ENCODE peak calls at places on chromosomes 13 and 19, in seven cellular contexts. W, C, B, T, X, G and H are unnamed samples.

GRCh38 chr13:98853791-98854191 is 101.3 kb upstream of the SLC15A1 start:
- DNase-seq in W (no peak), C (peak), B (no peak), T (no peak), X (peak), G (no peak), H (no peak)

GRCh38 chr19:41808663-41809566 is 12.5 kb downstream of the CEACAM3 start:
- DNase-seq in W (no peak), C (no peak), B (no peak), T (no peak), X (no peak), G (no peak), H (no peak)

GRCh38 chr13:110949116-110949515 is 34.2 kb upstream of the ANKRD10 start:
- DNase-seq in W (no peak), C (no peak), B (no peak), T (no peak), X (no peak), G (no peak), H (no peak)

GRCh38 chr19:39133431-39134270 is 8.1 kb downstream of the PAK4 start:
- DNase-seq in W (no peak), C (no peak), B (no peak), T (no peak), X (no peak), G (no peak), H (no peak)

GRCh38 chr13:112768795-112769411 is 79.1 kb downstream of the ATP11A start:
- DNase-seq in W (no peak), C (no peak), B (no peak), T (no peak), X (no peak), G (no peak), H (no peak)

GRCh38 chr13:20106751-20107150 is 54.1 kb downstream of the GJA3 start:
- DNase-seq in W (no peak), C (no peak), B (no peak), T (no peak), X (no peak), G (no peak), H (no peak)

GRCh38 chr13:69324109-69324886 is 783.3 kb upstream of the ATXN8OS start:
- DNase-seq in W (no peak), C (peak), B (no peak), T (no peak), X (peak), G (no peak), H (no peak)

GRCh38 chr19:13585512-13585911 is 79.2 kb upstream of the CACNA1A start:
- DNase-seq in W (no peak), C (no peak), B (no peak), T (no peak), X (no peak), G (no peak), H (no peak)

GRCh38 chr13:39895254-39895653 is 239.8 kb downstream of the COG6 start:
- DNase-seq in W (no peak), C (peak), B (no peak), T (no peak), X (peak), G (no peak), H (no peak)

GRCh38 chr19:17605761-17606745 is 50.6 kb downstream of the COLGALT1 start:
- DNase-seq in W (peak), C (peak), B (peak), T (peak), X (peak), G (peak), H (no peak)

GRCh38 chr13:23770428-23770827 is 118.8 kb downstream of the MIPEP start:
- DNase-seq in W (no peak), C (no peak), B (no peak), T (no peak), X (no peak), G (no peak), H (no peak)